ENCODE peak calls at places on chromosomes 7 and 10, in five cellular contexts. K is K562, Y is H1, P is GM12878, Q is HepG2. F is an unnamed sample.

GRCh38 chr10:98028168-98028770 is 2.2 kb downstream of the CRTAC1 start:
- DNase-seq in Y (peak), K (peak), Q (peak), P (no peak), F (peak)

GRCh38 chr7:74083117-74083876 is at the start of gene LIMK1:
- DNase-seq in Y (peak), Q (peak), P (no peak), K (peak), F (no peak)

GRCh38 chr10:22475857-22476600 is 130.7 kb downstream of the SPAG6 start:
- DNase-seq in Q (no peak), K (no peak), Y (peak), P (no peak), F (no peak)

GRCh38 chr7:105355701-105356100 is 33.0 kb downstream of the SRPK2 start:
- DNase-seq in P (no peak), Q (no peak), Y (no peak), K (no peak), F (no peak)

GRCh38 chr10:89613582-89613981 is 31.5 kb downstream of the PANK1 start:
- DNase-seq in K (no peak), P (no peak), Y (no peak), Q (no peak), F (no peak)

GRCh38 chr7:69598487-69599148 is 343 bp downstream of the AUTS2 start:
- DNase-seq in Y (no peak), Q (no peak), K (peak), P (no peak), F (no peak)

GRCh38 chr10:33506838-33507661 is 172.6 kb upstream of the NRP1 start:
- DNase-seq in Q (no peak), P (peak), K (no peak), Y (no peak), F (no peak)

GRCh38 chr7:151377406-151377805 is 32.4 kb downstream of the WDR86 start:
- DNase-seq in P (no peak), K (no peak), Q (no peak), Y (no peak), F (no peak)

GRCh38 chr7:45136106-45137060 is 21.2 kb upstream of the RAMP3 start:
- DNase-seq in Q (peak), Y (no peak), K (peak), P (peak), F (peak)

GRCh38 chr7:130091999-130092398 is 21.7 kb downstream of the KLHDC10 start:
- DNase-seq in P (no peak), K (no peak), Y (no peak), Q (no peak), F (no peak)

GRCh38 chr7:2921748-2922147 is 77.6 kb upstream of the GNA12 start:
- DNase-seq in K (no peak), Q (peak), P (no peak), Y (peak), F (no peak)

GRCh38 chr7:39016609-39017008 is 38.9 kb downstream of the POU6F2 start:
- DNase-seq in K (no peak), P (no peak), Q (peak), Y (no peak), F (no peak)

GRCh38 chr10:121965996-121966395 is 9.0 kb downstream of the NSMCE4A start:
- DNase-seq in Q (no peak), P (no peak), Y (no peak), K (no peak), F (no peak)

GRCh38 chr10:68211635-68212034 is 20.3 kb downstream of the ATOH7 start:
- DNase-seq in Y (no peak), P (no peak), K (no peak), Q (no peak), F (no peak)

GRCh38 chr7:6831018-6831725 is 5.1 kb upstream of the CCZ1B start:
- DNase-seq in Y (no peak), K (no peak), P (no peak), Q (peak), F (no peak)

GRCh38 chr10:114163062-114163861 is 10.7 kb downstream of the CCDC186 start:
- DNase-seq in Y (no peak), K (no peak), Q (no peak), P (no peak), F (no peak)

GRCh38 chr7:51219261-51219988 is 97.2 kb downstream of the COBL start:
- DNase-seq in Y (peak), Q (no peak), P (no peak), K (no peak), F (no peak)

GRCh38 chr7:17274551-17275245 is 23.8 kb upstream of the AHR start:
- DNase-seq in P (no peak), K (no peak), Q (no peak), Y (no peak), F (no peak)

GRCh38 chr7:123847868-123848267 is 2.9 kb downstream of the HYAL4 start:
- DNase-seq in P (no peak), Y (no peak), Q (no peak), K (no peak), F (no peak)

GRCh38 chr10:49350856-49351532 is 44.9 kb downstream of the DRGX start:
- DNase-seq in P (no peak), Y (no peak), Q (no peak), K (no peak), F (no peak)

GRCh38 chr7:31058122-31058521 is 6.0 kb downstream of the ADCYAP1R1 start:
- DNase-seq in K (no peak), Y (no peak), Q (no peak), P (no peak), F (no peak)

GRCh38 chr10:102615361-102615760 is 28.9 kb upstream of the TRIM8 start:
- DNase-seq in P (no peak), Y (peak), Q (no peak), K (peak), F (no peak)

GRCh38 chr7:1263391-1263951 is 30.8 kb downstream of the UNCX start:
- DNase-seq in Q (no peak), P (no peak), K (no peak), Y (no peak), F (no peak)

GRCh38 chr7:111931958-111932357 is 274.2 kb downstream of the DOCK4 start:
- DNase-seq in Y (no peak), P (no peak), K (no peak), Q (peak), F (no peak)

GRCh38 chr10:43598447-43598846 is 7.8 kb upstream of the ZNF485 start:
- DNase-seq in Q (no peak), P (no peak), Y (no peak), K (no peak), F (no peak)

GRCh38 chr7:32223721-32224120 is 153.5 kb upstream of the PDE1C start:
- DNase-seq in Q (no peak), K (no peak), Y (peak), P (no peak), F (no peak)

GRCh38 chr10:109852004-109852717 is 71.2 kb downstream of the XPNPEP1 start:
- DNase-seq in K (peak), P (no peak), Y (peak), Q (peak), F (peak)

GRCh38 chr7:133481676-133482075 is 228.8 kb downstream of the EXOC4 start:
- DNase-seq in Q (no peak), K (no peak), P (no peak), Y (no peak), F (no peak)

GRCh38 chr10:71820966-71821365 is 30.1 kb downstream of the PSAP start:
- DNase-seq in K (no peak), P (no peak), Q (no peak), Y (no peak), F (no peak)
- H2AFZ ChIP-seq in K (no peak), P (no peak), Q (no peak), Y (no peak), F (no peak)

DNA sequence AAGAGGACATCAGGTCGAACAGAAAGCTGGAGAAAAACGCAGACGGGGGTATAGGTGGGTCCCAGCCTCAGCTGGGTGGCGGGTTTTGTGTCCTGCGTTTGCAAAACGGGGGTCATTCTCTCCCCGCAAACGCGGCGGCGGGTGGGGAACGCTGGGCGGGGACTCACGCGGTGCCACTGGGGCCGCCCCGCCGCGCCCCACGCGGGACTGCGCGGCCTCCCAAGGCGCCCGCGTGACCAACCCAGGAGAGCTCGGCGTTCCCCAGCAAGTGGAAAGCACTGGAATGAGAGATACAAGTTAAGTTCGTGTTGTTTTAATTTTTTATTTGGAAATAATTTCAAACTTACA is 851 bp upstream of the VIPR2 start:
- DNase-seq in P (no peak), Y (no peak), Q (no peak), K (no peak), F (no peak)
- TF ChIP-seq EZH2 in P (no peak), Y (no peak), Q (no peak), K (no peak), F (no peak)

GRCh38 chr10:56551037-56551436 is 190.0 kb upstream of the ZWINT start:
- DNase-seq in Q (peak), K (no peak), Y (no peak), P (no peak), F (no peak)

DNA sequence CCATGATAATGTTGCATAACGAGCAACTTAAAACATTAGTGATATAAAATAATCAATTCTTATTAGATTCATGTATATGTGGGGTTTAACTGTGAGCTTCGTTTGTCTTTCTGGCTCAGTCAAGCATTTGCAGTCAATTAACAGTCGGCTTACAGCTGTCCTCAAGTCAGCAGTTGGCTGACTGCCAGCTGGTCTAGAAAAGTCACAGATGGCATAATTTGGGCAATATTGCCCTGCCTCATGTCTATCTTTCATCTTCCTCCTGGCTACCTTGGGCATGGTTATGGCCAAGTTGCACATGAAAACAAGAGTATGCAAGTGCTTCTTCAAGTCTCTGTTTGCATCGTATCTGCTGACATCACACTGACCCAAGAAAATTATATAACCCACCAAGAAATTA is 186.1 kb upstream of the ZWINT start:
- DNase-seq in P (no peak), Y (no peak), Q (no peak), K (no peak), F (no peak)
- TF ChIP-seq ATF3 in P (no peak), Y (no peak), Q (no peak), K (no peak), F (no peak)

GRCh38 chr7:5420108-5420840 is 3.4 kb downstream of the TNRC18 start:
- DNase-seq in Y (no peak), Q (no peak), P (no peak), K (no peak), F (no peak)
- H2AFZ ChIP-seq in Y (no peak), Q (no peak), P (no peak), K (no peak), F (no peak)

GRCh38 chr7:4113271-4113670 is 568.8 kb upstream of the FOXK1 start:
- DNase-seq in Q (no peak), Y (no peak), K (no peak), P (no peak), F (no peak)
- TF ChIP-seq EZH2 in Q (no peak), Y (no peak), K (no peak), P (no peak), F (no peak)

GRCh38 chr7:96284240-96284639 is 37.7 kb downstream of the SLC25A13 start:
- DNase-seq in Q (no peak), P (no peak), K (no peak), Y (no peak), F (no peak)

GRCh38 chr7:96285579-96285978 is 36.3 kb downstream of the SLC25A13 start:
- DNase-seq in Y (no peak), Q (no peak), P (no peak), K (no peak), F (no peak)

GRCh38 chr7:96282835-96283234 is 39.1 kb downstream of the SLC25A13 start:
- DNase-seq in K (no peak), Y (no peak), P (no peak), Q (no peak), F (no peak)

GRCh38 chr7:96284838-96285237 is 37.1 kb downstream of the SLC25A13 start:
- DNase-seq in K (no peak), Q (no peak), P (no peak), Y (no peak), F (no peak)

DNA sequence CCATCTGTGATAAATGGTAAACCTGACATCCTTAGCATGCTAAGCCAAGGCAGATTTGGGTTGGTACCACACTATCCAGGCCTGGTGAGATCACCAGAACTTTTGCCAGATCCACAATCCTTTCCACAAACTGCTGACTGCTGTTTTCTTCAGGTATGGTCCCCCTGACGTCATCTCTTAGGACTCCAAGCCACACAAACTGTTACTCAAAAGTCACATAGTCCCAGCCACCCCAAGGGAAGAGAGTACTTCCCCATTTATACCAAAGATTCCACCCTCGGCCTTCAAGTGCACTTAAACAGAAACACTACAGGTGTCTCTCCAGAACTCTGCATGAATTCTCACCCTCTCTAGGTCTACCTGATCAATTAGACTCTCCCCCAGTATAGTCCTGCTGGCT is 34.7 kb downstream of the SLC25A13 start:
- DNase-seq in P (no peak), K (no peak), Y (no peak), Q (no peak), F (no peak)
- TF ChIP-seq ATF3 in P (no peak), K (peak), Y (no peak), Q (no peak), F (no peak)

GRCh38 chr10:24251547-24251946 is 42.6 kb downstream of the KIAA1217 start:
- DNase-seq in P (no peak), K (no peak), Q (no peak), Y (no peak), F (no peak)
- H2AFZ ChIP-seq in P (no peak), K (no peak), Q (no peak), Y (no peak), F (no peak)

GRCh38 chr10:82497451-82497850 is 622.5 kb downstream of the NRG3 start:
- DNase-seq in Y (no peak), P (no peak), K (no peak), Q (no peak), F (no peak)

GRCh38 chr10:82496114-82496513 is 621.1 kb downstream of the NRG3 start:
- DNase-seq in Q (no peak), K (no peak), P (no peak), Y (no peak), F (no peak)

GRCh38 chr10:82492647-82493046 is 617.7 kb downstream of the NRG3 start:
- DNase-seq in Y (no peak), Q (no peak), P (no peak), K (no peak), F (no peak)
- TF ChIP-seq EZH2 in Y (no peak), Q (no peak), P (no peak), K (no peak), F (no peak)

GRCh38 chr7:101782476-101782875 is 35.0 kb upstream of the CUX1 start:
- DNase-seq in K (no peak), P (no peak), Y (no peak), Q (no peak), F (no peak)
- TF ChIP-seq ATF3 in K (no peak), P (no peak), Y (no peak), Q (no peak), F (no peak)

GRCh38 chr10:10833955-10834354 is 183.7 kb upstream of the CELF2 start:
- DNase-seq in Q (no peak), P (no peak), K (no peak), Y (no peak), F (no peak)
- H2AFZ ChIP-seq in Q (no peak), P (no peak), K (no peak), Y (no peak), F (no peak)